ENCODE peak calls at places on chromosome 5, in ten cellular contexts. T, E, S, H, Z, L, U, M, Q and I are unnamed samples.

GRCh38 chr5:150601774-150602345 is 38.6 kb upstream of the SYNPO start:
- DNase-seq in T (no peak), E (no peak), S (no peak), H (no peak), Z (no peak), L (no peak), U (no peak), M (no peak), Q (no peak), I (no peak)

GRCh38 chr5:95446560-95447221 is 55.5 kb downstream of the FAM81B start:
- DNase-seq in T (peak), E (no peak), S (peak), H (peak), Z (no peak), L (peak), U (peak), M (no peak), Q (no peak), I (peak)

GRCh38 chr5:33745101-33745770 is 146.6 kb downstream of the ADAMTS12 start:
- DNase-seq in T (no peak), E (no peak), S (no peak), H (no peak), Z (no peak), L (no peak), U (no peak), M (no peak), Q (no peak), I (no peak)

GRCh38 chr5:112594060-112594850 is 143.4 kb upstream of the APC start:
- DNase-seq in T (no peak), E (no peak), S (peak), H (no peak), Z (no peak), L (no peak), U (peak), M (no peak), Q (peak), I (no peak)

GRCh38 chr5:34656700-34657549 is 797 bp downstream of the RAI14 start:
- DNase-seq in T (no peak), E (no peak), S (no peak), H (no peak), Z (no peak), L (peak), U (peak), M (no peak), Q (no peak), I (no peak)

GRCh38 chr5:134396274-134396673 is 15.4 kb downstream of the CDKN2AIPNL start:
- DNase-seq in T (no peak), E (no peak), S (no peak), H (no peak), Z (no peak), L (no peak), U (no peak), M (no peak), Q (no peak), I (no peak)

GRCh38 chr5:168529361-168530234 is 493 bp downstream of the FBLL1 start:
- DNase-seq in T (no peak), E (no peak), S (no peak), H (no peak), Z (no peak), L (no peak), U (no peak), M (no peak), Q (no peak), I (no peak)

GRCh38 chr5:19733612-19734495 is 254.1 kb downstream of the CDH18 start:
- DNase-seq in T (no peak), E (no peak), S (no peak), H (no peak), Z (no peak), L (no peak), U (no peak), M (no peak), Q (no peak), I (no peak)

GRCh38 chr5:141479776-141480175 is 4.0 kb downstream of the PCDHGC3 start:
- DNase-seq in T (no peak), E (no peak), S (peak), H (no peak), Z (no peak), L (peak), U (no peak), M (no peak), Q (peak), I (no peak)

GRCh38 chr5:179139111-179139935 is 79.2 kb downstream of the ZNF354C start:
- DNase-seq in T (no peak), E (no peak), S (no peak), H (no peak), Z (no peak), L (no peak), U (no peak), M (no peak), Q (no peak), I (no peak)

GRCh38 chr5:94181940-94182339 is 436.5 kb downstream of the KIAA0825 start:
- DNase-seq in T (no peak), E (peak), S (no peak), H (no peak), Z (no peak), L (no peak), U (no peak), M (no peak), Q (peak), I (no peak)

GRCh38 chr5:98630621-98631020 is 142.8 kb upstream of the RGMB start:
- DNase-seq in T (no peak), E (no peak), S (no peak), H (no peak), Z (no peak), L (no peak), U (no peak), M (no peak), Q (no peak), I (no peak)

GRCh38 chr5:93192683-93193082 is 388.3 kb downstream of the NR2F1-AS1 start:
- DNase-seq in T (no peak), E (no peak), S (no peak), H (no peak), Z (no peak), L (no peak), U (peak), M (no peak), Q (no peak), I (no peak)

GRCh38 chr5:62256161-62257017 is 49.6 kb upstream of the KIF2A start:
- DNase-seq in T (no peak), E (peak), S (peak), H (no peak), Z (no peak), L (no peak), U (no peak), M (no peak), Q (no peak), I (no peak)

GRCh38 chr5:142114686-142115085 is 6.1 kb downstream of the NDFIP1 start:
- DNase-seq in T (no peak), E (no peak), S (no peak), H (peak), Z (no peak), L (no peak), U (peak), M (no peak), Q (no peak), I (no peak)

GRCh38 chr5:87413116-87413645 is 451 bp upstream of the CCNH start:
- DNase-seq in T (no peak), E (no peak), S (no peak), H (no peak), Z (no peak), L (no peak), U (peak), M (no peak), Q (no peak), I (no peak)

GRCh38 chr5:31237159-31237558 is 43.7 kb downstream of the CDH6 start:
- DNase-seq in T (no peak), E (peak), S (peak), H (no peak), Z (no peak), L (peak), U (peak), M (no peak), Q (peak), I (no peak)

GRCh38 chr5:97046270-97046982 is 96.0 kb downstream of the LIX1 start:
- DNase-seq in T (peak), E (no peak), S (peak), H (no peak), Z (no peak), L (peak), U (peak), M (no peak), Q (peak), I (no peak)

GRCh38 chr5:144028644-144029043 is 141.8 kb downstream of the YIPF5 start:
- DNase-seq in T (peak), E (no peak), S (peak), H (no peak), Z (no peak), L (peak), U (peak), M (peak), Q (peak), I (peak)
- H3K4me3 ChIP-seq in T (no peak), E (no peak), S (peak), H (no peak), Z (no peak), L (peak), U (no peak), M (no peak), Q (no peak), I (no peak)

DNA sequence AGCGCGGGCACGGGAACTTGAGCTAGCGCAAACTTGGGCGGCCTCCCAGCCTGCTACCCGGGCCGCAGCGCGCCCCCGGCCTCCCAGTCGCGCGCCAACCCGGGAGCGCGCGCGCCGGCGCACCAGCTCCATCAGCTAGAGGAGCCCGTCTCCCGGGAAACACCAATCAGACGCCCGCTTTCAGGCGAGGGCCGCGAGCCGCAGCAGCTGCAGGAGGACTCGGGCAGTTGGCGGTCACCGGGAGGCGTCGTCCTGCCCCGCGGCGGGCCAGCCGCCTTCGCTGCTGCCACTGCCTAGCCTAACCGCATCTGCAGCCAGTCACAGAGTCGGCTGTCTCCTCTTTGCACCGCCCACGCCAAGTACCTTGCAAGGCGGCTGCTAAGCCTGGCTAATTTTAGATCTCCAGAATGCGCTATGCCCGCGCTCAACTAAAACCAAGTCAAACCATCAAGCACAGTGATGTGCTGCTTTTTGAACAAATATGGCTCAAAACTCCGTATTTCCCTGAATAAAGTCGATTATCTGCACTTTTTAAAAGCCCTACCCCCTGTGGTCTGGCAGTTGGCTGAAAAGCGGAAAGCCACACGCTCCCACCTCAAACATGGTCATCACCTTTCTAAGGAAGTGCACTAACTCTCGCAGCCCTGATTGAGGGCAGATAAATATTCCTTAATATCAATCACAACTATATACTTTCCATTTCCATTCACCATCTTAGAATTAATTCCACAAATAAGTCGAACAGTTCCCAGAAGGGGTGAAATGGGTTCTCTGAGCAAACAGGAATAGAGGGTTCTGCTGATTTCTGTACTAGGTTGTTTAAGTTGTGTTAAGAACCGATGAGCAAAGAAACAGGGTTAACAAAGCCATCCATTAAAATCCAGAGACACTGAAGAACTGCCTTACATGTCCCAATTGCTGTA is 221.8 kb downstream of the MEF2C start:
- DNase-seq in T (peak), E (peak), S (peak), H (peak), Z (no peak), L (peak), U (peak), M (peak), Q (peak), I (peak)
- TF ChIP-seq CTCF in T (no peak), E (no peak), S (no peak), H (no peak), Z (no peak), L (no peak), U (no peak), M (no peak), Q (no peak), I (no peak)

GRCh38 chr5:172768098-172768572 is 2.9 kb downstream of the DUSP1 start:
- DNase-seq in T (no peak), E (no peak), S (no peak), H (no peak), Z (no peak), L (no peak), U (no peak), M (no peak), Q (peak), I (no peak)
- H3K4me3 ChIP-seq in T (peak), E (no peak), S (peak), H (peak), Z (peak), L (peak), U (peak), M (peak), Q (peak), I (peak)

DNA sequence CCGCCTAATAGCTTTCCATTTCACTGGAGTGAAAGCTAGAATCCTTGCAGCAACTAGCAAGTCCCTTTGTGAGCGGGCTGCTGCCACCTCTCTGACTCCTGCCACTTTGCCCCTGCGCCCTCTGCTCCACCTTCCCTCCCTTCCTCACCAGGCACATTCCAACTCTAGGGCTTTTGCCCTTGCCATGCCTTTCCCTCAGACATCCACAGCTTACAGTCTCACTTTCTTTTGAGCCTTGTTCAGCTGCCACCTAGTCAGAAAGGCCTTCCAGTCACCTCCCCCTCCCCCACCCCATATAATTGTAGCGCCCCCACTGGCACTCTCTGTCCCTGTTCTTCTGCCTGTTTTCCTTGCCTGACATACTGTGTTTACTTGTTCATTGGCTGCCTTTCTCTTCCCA is 31.0 kb downstream of the CYSTM1 start:
- DNase-seq in T (no peak), E (no peak), S (no peak), H (no peak), Z (no peak), L (no peak), U (no peak), M (no peak), Q (no peak), I (no peak)
- TF ChIP-seq CTCF in T (no peak), E (no peak), S (no peak), H (no peak), Z (no peak), L (no peak), U (peak), M (peak), Q (no peak), I (no peak)

GRCh38 chr5:6728011-6728794 is 15.0 kb downstream of the TENT4A start:
- DNase-seq in T (no peak), E (peak), S (no peak), H (no peak), Z (no peak), L (no peak), U (no peak), M (no peak), Q (no peak), I (no peak)
- H3K4me3 ChIP-seq in T (no peak), E (peak), S (no peak), H (no peak), Z (no peak), L (no peak), U (no peak), M (no peak), Q (no peak), I (no peak)

GRCh38 chr5:14277407-14278320 is 134.5 kb downstream of the TRIO start:
- DNase-seq in T (no peak), E (no peak), S (no peak), H (no peak), Z (no peak), L (no peak), U (no peak), M (no peak), Q (no peak), I (no peak)
- TF ChIP-seq CTCF in T (no peak), E (no peak), S (no peak), H (no peak), Z (no peak), L (no peak), U (peak), M (no peak), Q (no peak), I (no peak)

GRCh38 chr5:74638776-74639537 is 1.6 kb downstream of the ENC1 start:
- DNase-seq in T (peak), E (peak), S (peak), H (no peak), Z (no peak), L (peak), U (peak), M (no peak), Q (peak), I (no peak)

GRCh38 chr5:74634611-74635286 is 5.8 kb downstream of the ENC1 start:
- DNase-seq in T (no peak), E (no peak), S (no peak), H (no peak), Z (no peak), L (no peak), U (no peak), M (no peak), Q (no peak), I (no peak)

GRCh38 chr5:74633710-74634109 is 6.8 kb downstream of the ENC1 start:
- DNase-seq in T (no peak), E (no peak), S (no peak), H (no peak), Z (no peak), L (no peak), U (no peak), M (no peak), Q (no peak), I (no peak)

GRCh38 chr5:74636149-74636548 is 4.4 kb downstream of the ENC1 start:
- DNase-seq in T (no peak), E (no peak), S (no peak), H (no peak), Z (no peak), L (no peak), U (no peak), M (no peak), Q (no peak), I (no peak)

DNA sequence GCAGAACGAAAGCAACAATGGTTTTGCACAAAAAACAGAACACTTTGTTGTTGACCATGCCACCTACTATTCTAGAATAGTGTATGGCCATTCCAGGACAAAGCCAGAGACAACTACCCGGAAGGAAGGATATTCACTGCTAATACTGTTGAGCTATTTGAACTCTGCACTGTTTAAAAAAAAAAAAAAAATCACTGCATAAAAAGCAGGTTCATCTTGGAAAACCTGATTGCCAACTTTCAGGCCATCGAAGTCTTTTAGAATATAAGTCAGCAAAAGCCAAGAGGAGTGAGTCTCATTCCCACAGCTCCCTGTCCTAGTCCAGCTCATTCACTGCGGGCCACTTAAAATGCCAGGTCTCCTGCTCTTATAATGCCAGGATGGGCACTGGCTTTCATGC is 4.0 kb downstream of the ENC1 start:
- DNase-seq in T (no peak), E (no peak), S (no peak), H (peak), Z (no peak), L (no peak), U (peak), M (no peak), Q (no peak), I (no peak)
- H3K4me3 ChIP-seq in T (no peak), E (no peak), S (no peak), H (peak), Z (no peak), L (no peak), U (peak), M (no peak), Q (no peak), I (peak)

GRCh38 chr5:55994502-55994997 is at the start of gene IL6ST:
- DNase-seq in T (peak), E (no peak), S (peak), H (peak), Z (peak), L (peak), U (peak), M (peak), Q (peak), I (peak)

GRCh38 chr5:55993628-55994501 is 898 bp downstream of the IL6ST start:
- DNase-seq in T (peak), E (peak), S (peak), H (peak), Z (no peak), L (peak), U (peak), M (no peak), Q (no peak), I (no peak)

GRCh38 chr5:55997742-55998351 is 3.1 kb upstream of the IL6ST start:
- DNase-seq in T (peak), E (no peak), S (no peak), H (peak), Z (no peak), L (peak), U (peak), M (peak), Q (peak), I (no peak)

GRCh38 chr5:55993013-55993412 is 1.8 kb downstream of the IL6ST start:
- DNase-seq in T (no peak), E (peak), S (peak), H (no peak), Z (no peak), L (peak), U (peak), M (no peak), Q (peak), I (no peak)

GRCh38 chr5:55994998-55995914 is 493 bp upstream of the IL6ST start:
- DNase-seq in T (peak), E (peak), S (peak), H (peak), Z (peak), L (peak), U (peak), M (peak), Q (peak), I (peak)
- TF ChIP-seq CTCF in T (no peak), E (no peak), S (no peak), H (no peak), Z (no peak), L (no peak), U (no peak), M (no peak), Q (no peak), I (no peak)